ENCODE peak calls at places on chromosomes 11 and 22, in nine cellular contexts. G is nephron progenitor cell; Q is mammary epithelial cell; S is naive thymus-derived CD8-positive, alpha-beta T cell; M is NCI-H1436; C is GM23248; R is left cardiac atrium; N is glutamatergic neuron; Y is activated CD4-positive, alpha-beta T cell treated with anti-CD3 and anti-CD28 coated beads, Interleukin-2, amount 50 U/mL, for 1 hour. P is an unnamed sample.

GRCh38 chr11:106449756-106450155 is 372.3 kb downstream of the AASDHPPT start:
- DNase-seq in G (no peak), Q (no peak), S (no peak), M (no peak), C (no peak), R (no peak), N (no peak), Y (no peak), P (no peak)

GRCh38 chr22:46446799-46447198 is 90.6 kb downstream of the CELSR1 start:
- DNase-seq in G (no peak), Q (no peak), S (no peak), M (peak; percentile 56), C (no peak), R (no peak), N (no peak), Y (no peak), P (peak; percentile 12)

GRCh38 chr11:6418958-6419611 is at the start of gene APBB1:
- DNase-seq in G (peak; percentile 79), Q (peak; percentile 33), S (peak; percentile 79), M (peak; percentile 53), C (peak; percentile 86), R (peak; percentile 75), N (peak; percentile 79), Y (peak; percentile 71), P (peak; percentile 33)

GRCh38 chr11:104731890-104732289 is 166.4 kb downstream of the CASP12 start:
- DNase-seq in G (no peak), Q (no peak), S (no peak), M (no peak), C (no peak), R (no peak), N (no peak), Y (no peak), P (no peak)

GRCh38 chr11:120857508-120857907 is 166.4 kb upstream of the TBCEL start:
- DNase-seq in G (no peak), Q (no peak), S (no peak), M (no peak), C (no peak), R (no peak), N (no peak), Y (no peak), P (no peak)

GRCh38 chr11:61701298-61701993 is 21.3 kb downstream of the DAGLA start:
- DNase-seq in G (peak; percentile 51), Q (no peak), S (no peak), M (peak; percentile 57), C (no peak), R (no peak), N (peak; percentile 56), Y (no peak), P (no peak)

GRCh38 chr11:111039982-111040381 is 205.5 kb upstream of the POU2AF2 start:
- DNase-seq in G (no peak), Q (no peak), S (no peak), M (no peak), C (no peak), R (no peak), N (no peak), Y (no peak), P (no peak)

GRCh38 chr22:19244600-19245352 is 46.7 kb downstream of the CLTCL1 start:
- DNase-seq in G (no peak), Q (no peak), S (no peak), M (no peak), C (no peak), R (no peak), N (no peak), Y (no peak), P (no peak)

GRCh38 chr11:28146123-28146751 is 38.0 kb downstream of the METTL15 start:
- DNase-seq in G (no peak), Q (peak; percentile 84), S (no peak), M (no peak), C (peak; percentile 90), R (no peak), N (no peak), Y (no peak), P (peak; percentile 64)

GRCh38 chr11:33989461-33989860 is 62.1 kb upstream of the CAPRIN1 start:
- DNase-seq in G (no peak), Q (no peak), S (no peak), M (no peak), C (no peak), R (no peak), N (no peak), Y (no peak), P (no peak)

GRCh38 chr22:36790648-36791047 is 14.7 kb upstream of the IFT27 start:
- DNase-seq in G (no peak), Q (no peak), S (no peak), M (no peak), C (no peak), R (no peak), N (no peak), Y (no peak), P (no peak)

GRCh38 chr11:81070948-81071347 is 1630.1 kb upstream of the TENM4 start:
- DNase-seq in G (no peak), Q (no peak), S (no peak), M (no peak), C (no peak), R (no peak), N (no peak), Y (no peak), P (no peak)

GRCh38 chr22:44667276-44667675 is 34.7 kb upstream of the PRR5 start:
- DNase-seq in G (no peak), Q (no peak), S (no peak), M (no peak), C (no peak), R (no peak), N (no peak), Y (no peak), P (no peak)

GRCh38 chr11:62146476-62147200 is 22.8 kb downstream of the INCENP start:
- DNase-seq in G (no peak), Q (no peak), S (no peak), M (no peak), C (no peak), R (no peak), N (no peak), Y (no peak), P (no peak)

GRCh38 chr11:127816959-127817358 is 770.4 kb downstream of the ETS1 start:
- DNase-seq in G (no peak), Q (no peak), S (no peak), M (no peak), C (peak; percentile 6), R (no peak), N (no peak), Y (no peak), P (no peak)

GRCh38 chr22:18101536-18101935 is 9.1 kb upstream of the TUBA8 start:
- DNase-seq in G (no peak), Q (no peak), S (no peak), M (no peak), C (no peak), R (no peak), N (no peak), Y (no peak), P (no peak)

GRCh38 chr22:39349506-39349966 is 255 bp upstream of the SYNGR1 start:
- DNase-seq in G (peak; percentile 68), Q (no peak), S (peak; percentile 47), M (peak; percentile 59), C (peak; percentile 41), R (peak; percentile 46), N (peak; percentile 57), Y (no peak), P (no peak)

GRCh38 chr11:75344761-75345454 is 6.6 kb downstream of the ARRB1 start:
- DNase-seq in G (no peak), Q (no peak), S (no peak), M (no peak), C (peak; percentile 69), R (no peak), N (no peak), Y (no peak), P (no peak)

GRCh38 chr11:46673713-46674462 is 26.5 kb downstream of the ARHGAP1 start:
- DNase-seq in G (no peak), Q (no peak), S (no peak), M (no peak), C (no peak), R (peak; percentile 23), N (no peak), Y (no peak), P (no peak)

GRCh38 chr22:26702906-26703830 is 45.8 kb downstream of the MIAT start:
- DNase-seq in G (no peak), Q (peak; percentile 13), S (no peak), M (no peak), C (peak; percentile 49), R (no peak), N (no peak), Y (no peak), P (no peak)

GRCh38 chr11:114953039-114953438 is 274.7 kb downstream of the NXPE2 start:
- DNase-seq in G (no peak), Q (no peak), S (no peak), M (peak; percentile 4), C (no peak), R (no peak), N (no peak), Y (no peak), P (no peak)

GRCh38 chr11:2787816-2788750 is 88.3 kb upstream of the KCNQ1OT1 start:
- DNase-seq in G (peak; percentile 49), Q (no peak), S (no peak), M (no peak), C (no peak), R (peak; percentile 16), N (peak; percentile 13), Y (no peak), P (no peak)

GRCh38 chr22:36465232-36466021 is 16.0 kb downstream of the TXN2 start:
- DNase-seq in G (no peak), Q (peak; percentile 94), S (no peak), M (no peak), C (peak; percentile 95), R (peak; percentile 81), N (no peak), Y (no peak), P (no peak)

GRCh38 chr11:67057410-67057757 is 737 bp downstream of the RHOD start:
- DNase-seq in G (no peak), Q (peak; percentile 46), S (no peak), M (no peak), C (peak; percentile 36), R (no peak), N (no peak), Y (no peak), P (no peak)

GRCh38 chr11:125995313-125995712 is 49.5 kb downstream of the VSIG10L2 start:
- DNase-seq in G (no peak), Q (no peak), S (no peak), M (no peak), C (peak; percentile 64), R (no peak), N (no peak), Y (no peak), P (no peak)

GRCh38 chr11:73308963-73309960 is 1.2 kb downstream of the ARHGEF17 start:
- DNase-seq in G (peak; percentile 86), Q (peak; percentile 95), S (no peak), M (no peak), C (peak; percentile 99), R (peak; percentile 94), N (peak; percentile 51), Y (no peak), P (peak; percentile 94)

P was measured in stromal cell of bone marrow.